ENCODE peak calls at places on chromosomes 5 and 9, in four cellular contexts. I, R, C and T are unnamed samples.

GRCh38 chr9:95509851-95510529 is 6.8 kb downstream of the PTCH1 start:
- DNase-seq in I (no peak), R (no peak), C (peak), T (no peak)

GRCh38 chr9:96492993-96493531 is 43.1 kb downstream of the HABP4 start:
- DNase-seq in I (no peak), R (no peak), C (no peak), T (no peak)

GRCh38 chr9:114723926-114724325 is 41.9 kb upstream of the TEX48 start:
- DNase-seq in I (no peak), R (no peak), C (peak), T (no peak)

GRCh38 chr5:110478899-110479298 is 247.6 kb downstream of the TMEM232 start:
- DNase-seq in I (no peak), R (no peak), C (peak), T (no peak)

GRCh38 chr9:70587143-70587710 is 172.8 kb upstream of the KLF9 start:
- DNase-seq in I (no peak), R (no peak), C (peak), T (no peak)

GRCh38 chr5:52607425-52607824 is 180.3 kb upstream of the ITGA1 start:
- DNase-seq in I (no peak), R (no peak), C (no peak), T (no peak)

GRCh38 chr5:94901071-94901979 is 282.9 kb downstream of the SLF1 start:
- DNase-seq in I (no peak), R (no peak), C (peak), T (no peak)

GRCh38 chr9:114108016-114108833 is 9.1 kb upstream of the KIF12 start:
- DNase-seq in I (peak), R (peak), C (peak), T (peak)

GRCh38 chr9:91945277-91946074 is 4.6 kb downstream of the ROR2 start:
- DNase-seq in I (no peak), R (no peak), C (no peak), T (no peak)

GRCh38 chr5:148730955-148731898 is 76.9 kb upstream of the HTR4 start:
- DNase-seq in I (no peak), R (peak), C (peak), T (peak)

GRCh38 chr9:79013715-79014610 is 557.8 kb upstream of the TLE4 start:
- DNase-seq in I (no peak), R (no peak), C (peak), T (no peak)

GRCh38 chr5:179362355-179362754 is 17.1 kb upstream of the ADAMTS2 start:
- DNase-seq in I (no peak), R (no peak), C (no peak), T (no peak)

GRCh38 chr5:73796164-73797141 is 170.5 kb downstream of the ARHGEF28 start:
- DNase-seq in I (no peak), R (no peak), C (peak), T (peak)

GRCh38 chr9:104992696-104993095 is 64.7 kb upstream of the ABCA1 start:
- DNase-seq in I (no peak), R (no peak), C (no peak), T (no peak)

GRCh38 chr5:80754900-80755299 is 100.1 kb upstream of the DHFR start:
- DNase-seq in I (no peak), R (no peak), C (no peak), T (peak)

GRCh38 chr5:41841325-41841724 is 28.9 kb downstream of the OXCT1 start:
- DNase-seq in I (no peak), R (no peak), C (no peak), T (no peak)